ENCODE peak calls at places on chromosome 22, in six cellular contexts. One of them, this sample, is unnamed.

GRCh38 chr22:49087163-49087562 is 740.5 kb downstream of the BRD1 start:
- DNase-seq in AG09319: no peak
- DNase-seq in SHP77 treated with DMSO at 0.1 percent for 48 hours: no peak
- DNase-seq in stimulated activated CD8-positive, alpha-beta memory T cell treated with anti-CD3 and anti-CD28 coated beads, Interleukin-2, amount 100 ng/mL, for 1 hour: no peak
- DNase-seq in germinal center: no peak
- DNase-seq in occipital lobe: no peak
- DNase-seq in this sample: no peak

GRCh38 chr22:42708393-42708792 is 12.3 kb downstream of the A4GALT start:
- DNase-seq in germinal center: no peak
- DNase-seq in AG09319: no peak
- DNase-seq in SHP77 treated with DMSO at 0.1 percent for 48 hours: no peak
- DNase-seq in occipital lobe: no peak
- DNase-seq in stimulated activated CD8-positive, alpha-beta memory T cell treated with anti-CD3 and anti-CD28 coated beads, Interleukin-2, amount 100 ng/mL, for 1 hour: no peak
- DNase-seq in this sample: no peak

GRCh38 chr22:36510966-36511881 is 4.4 kb upstream of the FOXRED2 start:
- DNase-seq in AG09319: no peak
- DNase-seq in occipital lobe: no peak
- DNase-seq in SHP77 treated with DMSO at 0.1 percent for 48 hours: peak
- DNase-seq in stimulated activated CD8-positive, alpha-beta memory T cell treated with anti-CD3 and anti-CD28 coated beads, Interleukin-2, amount 100 ng/mL, for 1 hour: no peak
- DNase-seq in germinal center: peak
- DNase-seq in this sample: peak

GRCh38 chr22:36252754-36253522 is at the start of gene APOL1:
- DNase-seq in germinal center: peak
- DNase-seq in AG09319: no peak
- DNase-seq in SHP77 treated with DMSO at 0.1 percent for 48 hours: no peak
- DNase-seq in occipital lobe: no peak
- DNase-seq in stimulated activated CD8-positive, alpha-beta memory T cell treated with anti-CD3 and anti-CD28 coated beads, Interleukin-2, amount 100 ng/mL, for 1 hour: no peak
- DNase-seq in this sample: no peak

GRCh38 chr22:21947040-21948014 is 5.3 kb downstream of the PPM1F start:
- DNase-seq in germinal center: no peak
- DNase-seq in stimulated activated CD8-positive, alpha-beta memory T cell treated with anti-CD3 and anti-CD28 coated beads, Interleukin-2, amount 100 ng/mL, for 1 hour: no peak
- DNase-seq in AG09319: no peak
- DNase-seq in occipital lobe: no peak
- DNase-seq in SHP77 treated with DMSO at 0.1 percent for 48 hours: no peak
- DNase-seq in this sample: no peak

GRCh38 chr22:48053973-48054372 is 1291.5 kb downstream of the TBC1D22A start:
- DNase-seq in AG09319: no peak
- DNase-seq in stimulated activated CD8-positive, alpha-beta memory T cell treated with anti-CD3 and anti-CD28 coated beads, Interleukin-2, amount 100 ng/mL, for 1 hour: no peak
- DNase-seq in germinal center: no peak
- DNase-seq in SHP77 treated with DMSO at 0.1 percent for 48 hours: no peak
- DNase-seq in occipital lobe: no peak
- DNase-seq in this sample: no peak

GRCh38 chr22:42947211-42947990 is 67.5 kb downstream of the PACSIN2 start:
- DNase-seq in SHP77 treated with DMSO at 0.1 percent for 48 hours: peak
- DNase-seq in germinal center: no peak
- DNase-seq in AG09319: no peak
- DNase-seq in stimulated activated CD8-positive, alpha-beta memory T cell treated with anti-CD3 and anti-CD28 coated beads, Interleukin-2, amount 100 ng/mL, for 1 hour: no peak
- DNase-seq in occipital lobe: no peak
- DNase-seq in this sample: peak

GRCh38 chr22:23137905-23138520 is 3.8 kb downstream of the RSPH14 start:
- DNase-seq in germinal center: peak
- DNase-seq in SHP77 treated with DMSO at 0.1 percent for 48 hours: no peak
- DNase-seq in occipital lobe: no peak
- DNase-seq in AG09319: no peak
- DNase-seq in stimulated activated CD8-positive, alpha-beta memory T cell treated with anti-CD3 and anti-CD28 coated beads, Interleukin-2, amount 100 ng/mL, for 1 hour: peak
- DNase-seq in this sample: no peak

GRCh38 chr22:40213478-40213877 is 35.8 kb downstream of the TNRC6B start:
- DNase-seq in occipital lobe: no peak
- DNase-seq in stimulated activated CD8-positive, alpha-beta memory T cell treated with anti-CD3 and anti-CD28 coated beads, Interleukin-2, amount 100 ng/mL, for 1 hour: no peak
- DNase-seq in germinal center: no peak
- DNase-seq in SHP77 treated with DMSO at 0.1 percent for 48 hours: no peak
- DNase-seq in AG09319: no peak
- DNase-seq in this sample: no peak

GRCh38 chr22:17964153-17964552 is 60.2 kb downstream of the MICAL3 start:
- DNase-seq in stimulated activated CD8-positive, alpha-beta memory T cell treated with anti-CD3 and anti-CD28 coated beads, Interleukin-2, amount 100 ng/mL, for 1 hour: no peak
- DNase-seq in SHP77 treated with DMSO at 0.1 percent for 48 hours: no peak
- DNase-seq in germinal center: no peak
- DNase-seq in occipital lobe: no peak
- DNase-seq in AG09319: no peak
- DNase-seq in this sample: no peak

GRCh38 chr22:50730941-50731661 is 6.9 kb upstream of the ACR start:
- DNase-seq in germinal center: no peak
- DNase-seq in occipital lobe: no peak
- DNase-seq in stimulated activated CD8-positive, alpha-beta memory T cell treated with anti-CD3 and anti-CD28 coated beads, Interleukin-2, amount 100 ng/mL, for 1 hour: no peak
- DNase-seq in SHP77 treated with DMSO at 0.1 percent for 48 hours: no peak
- DNase-seq in AG09319: no peak
- DNase-seq in this sample: no peak

GRCh38 chr22:20254975-20255946 is 12.9 kb downstream of the RTN4R start:
- DNase-seq in occipital lobe: no peak
- DNase-seq in SHP77 treated with DMSO at 0.1 percent for 48 hours: no peak
- DNase-seq in AG09319: no peak
- DNase-seq in germinal center: no peak
- DNase-seq in stimulated activated CD8-positive, alpha-beta memory T cell treated with anti-CD3 and anti-CD28 coated beads, Interleukin-2, amount 100 ng/mL, for 1 hour: no peak
- DNase-seq in this sample: no peak

GRCh38 chr22:29912605-29913398 is 29.8 kb downstream of the MTMR3 start:
- DNase-seq in AG09319: peak
- DNase-seq in SHP77 treated with DMSO at 0.1 percent for 48 hours: no peak
- DNase-seq in occipital lobe: no peak
- DNase-seq in germinal center: no peak
- DNase-seq in stimulated activated CD8-positive, alpha-beta memory T cell treated with anti-CD3 and anti-CD28 coated beads, Interleukin-2, amount 100 ng/mL, for 1 hour: no peak
- DNase-seq in this sample: no peak

GRCh38 chr22:26674211-26675190 is 17.1 kb downstream of the MIAT start:
- DNase-seq in stimulated activated CD8-positive, alpha-beta memory T cell treated with anti-CD3 and anti-CD28 coated beads, Interleukin-2, amount 100 ng/mL, for 1 hour: no peak
- DNase-seq in AG09319: no peak
- DNase-seq in germinal center: peak
- DNase-seq in SHP77 treated with DMSO at 0.1 percent for 48 hours: no peak
- DNase-seq in occipital lobe: no peak
- DNase-seq in this sample: no peak